ENCODE peak calls at places on chromosome 20, in eight cellular contexts. One of them, this sample, is unnamed.

GRCh38 chr20:4876731-4877130 is 124.6 kb downstream of the SLC23A2 start:
- DNase-seq in psoas muscle: no peak
- DNase-seq in Right ventricle myocardium superior: no peak
- DNase-seq in left ventricle myocardium inferior: no peak
- DNase-seq in endothelial cell: no peak
- DNase-seq in cerebellar cortex: no peak
- DNase-seq in B cell: no peak
- DNase-seq in naive thymus-derived CD4-positive, alpha-beta T cell: no peak
- DNase-seq in this sample: no peak

GRCh38 chr20:62624325-62624690 is 18.0 kb upstream of the SLCO4A1 start:
- DNase-seq in endothelial cell: no peak
- DNase-seq in B cell: peak
- DNase-seq in Right ventricle myocardium superior: no peak
- DNase-seq in left ventricle myocardium inferior: no peak
- DNase-seq in cerebellar cortex: no peak
- DNase-seq in psoas muscle: peak
- DNase-seq in naive thymus-derived CD4-positive, alpha-beta T cell: no peak
- DNase-seq in this sample: no peak

GRCh38 chr20:23096073-23096472 is 9.9 kb upstream of the CD93 start:
- DNase-seq in left ventricle myocardium inferior: no peak
- DNase-seq in naive thymus-derived CD4-positive, alpha-beta T cell: no peak
- DNase-seq in Right ventricle myocardium superior: no peak
- DNase-seq in cerebellar cortex: peak
- DNase-seq in psoas muscle: no peak
- DNase-seq in endothelial cell: no peak
- DNase-seq in B cell: no peak
- DNase-seq in this sample: no peak

GRCh38 chr20:5584678-5585077 is 165.5 kb upstream of the SHLD1 start:
- DNase-seq in endothelial cell: no peak
- DNase-seq in cerebellar cortex: no peak
- DNase-seq in left ventricle myocardium inferior: no peak
- DNase-seq in psoas muscle: no peak
- DNase-seq in B cell: no peak
- DNase-seq in naive thymus-derived CD4-positive, alpha-beta T cell: no peak
- DNase-seq in Right ventricle myocardium superior: no peak
- DNase-seq in this sample: no peak

GRCh38 chr20:12166053-12166717 is 248.5 kb downstream of the BTBD3 start:
- DNase-seq in cerebellar cortex: no peak
- DNase-seq in endothelial cell: no peak
- DNase-seq in Right ventricle myocardium superior: peak
- DNase-seq in left ventricle myocardium inferior: peak
- DNase-seq in B cell: no peak
- DNase-seq in psoas muscle: no peak
- DNase-seq in naive thymus-derived CD4-positive, alpha-beta T cell: no peak
- DNase-seq in this sample: peak

GRCh38 chr20:17406191-17406590 is 125.0 kb downstream of the BFSP1 start:
- DNase-seq in naive thymus-derived CD4-positive, alpha-beta T cell: no peak
- DNase-seq in Right ventricle myocardium superior: no peak
- DNase-seq in cerebellar cortex: no peak
- DNase-seq in endothelial cell: no peak
- DNase-seq in psoas muscle: no peak
- DNase-seq in B cell: no peak
- DNase-seq in left ventricle myocardium inferior: no peak
- DNase-seq in this sample: no peak

GRCh38 chr20:53959849-53960585 is 110.4 kb downstream of the BCAS1 start:
- DNase-seq in naive thymus-derived CD4-positive, alpha-beta T cell: no peak
- DNase-seq in cerebellar cortex: no peak
- DNase-seq in endothelial cell: no peak
- DNase-seq in B cell: no peak
- DNase-seq in Right ventricle myocardium superior: no peak
- DNase-seq in left ventricle myocardium inferior: peak
- DNase-seq in psoas muscle: no peak
- DNase-seq in this sample: no peak

GRCh38 chr20:41249371-41249770 is 68.2 kb downstream of the ZHX3 start:
- DNase-seq in cerebellar cortex: peak
- DNase-seq in Right ventricle myocardium superior: peak
- DNase-seq in B cell: no peak
- DNase-seq in left ventricle myocardium inferior: peak
- DNase-seq in naive thymus-derived CD4-positive, alpha-beta T cell: no peak
- DNase-seq in endothelial cell: no peak
- DNase-seq in psoas muscle: peak
- DNase-seq in this sample: no peak

GRCh38 chr20:62159835-62160234 is 16.3 kb downstream of the SS18L1 start:
- DNase-seq in cerebellar cortex: peak
- DNase-seq in B cell: no peak
- DNase-seq in left ventricle myocardium inferior: no peak
- DNase-seq in Right ventricle myocardium superior: no peak
- DNase-seq in naive thymus-derived CD4-positive, alpha-beta T cell: no peak
- DNase-seq in psoas muscle: no peak
- DNase-seq in endothelial cell: no peak
- DNase-seq in this sample: no peak

GRCh38 chr20:48789185-48789668 is 38.6 kb downstream of the PREX1 start:
- DNase-seq in psoas muscle: no peak
- DNase-seq in endothelial cell: no peak
- DNase-seq in left ventricle myocardium inferior: no peak
- DNase-seq in Right ventricle myocardium superior: no peak
- DNase-seq in naive thymus-derived CD4-positive, alpha-beta T cell: no peak
- DNase-seq in B cell: no peak
- DNase-seq in cerebellar cortex: no peak
- DNase-seq in this sample: no peak

GRCh38 chr20:57612916-57613315 is 7.3 kb downstream of the ZBP1 start:
- DNase-seq in endothelial cell: no peak
- DNase-seq in left ventricle myocardium inferior: no peak
- DNase-seq in cerebellar cortex: no peak
- DNase-seq in B cell: no peak
- DNase-seq in Right ventricle myocardium superior: no peak
- DNase-seq in naive thymus-derived CD4-positive, alpha-beta T cell: no peak
- DNase-seq in psoas muscle: peak
- DNase-seq in this sample: no peak

GRCh38 chr20:22768266-22768665 is 183.9 kb upstream of the FOXA2 start:
- DNase-seq in psoas muscle: no peak
- DNase-seq in endothelial cell: no peak
- DNase-seq in Right ventricle myocardium superior: no peak
- DNase-seq in cerebellar cortex: no peak
- DNase-seq in left ventricle myocardium inferior: no peak
- DNase-seq in B cell: no peak
- DNase-seq in naive thymus-derived CD4-positive, alpha-beta T cell: no peak
- DNase-seq in this sample: no peak

GRCh38 chr20:24523661-24524060 is 54.2 kb downstream of the SYNDIG1 start:
- DNase-seq in Right ventricle myocardium superior: no peak
- DNase-seq in endothelial cell: no peak
- DNase-seq in cerebellar cortex: no peak
- DNase-seq in naive thymus-derived CD4-positive, alpha-beta T cell: no peak
- DNase-seq in psoas muscle: no peak
- DNase-seq in B cell: no peak
- DNase-seq in left ventricle myocardium inferior: no peak
- DNase-seq in this sample: no peak